ENCODE peak calls at places on chromosomes 5 and 9, in seven cellular contexts. H is lower lobe of right lung, U is pancreas, E is neuronal stem cell, Z is fibroblast of lung, Q is astrocyte, J is ovary. A is an unnamed sample.

GRCh38 chr9:135989722-135990467 is 28.7 kb upstream of the UBAC1 start:
- DNase-seq in H (peak; percentile 62), U (peak; percentile 79), E (no peak), Z (no peak), Q (no peak), J (no peak), A (no peak)

GRCh38 chr9:88740844-88741243 is 205.9 kb downstream of the NXNL2 start:
- DNase-seq in H (no peak), U (no peak), E (no peak), Z (no peak), Q (no peak), J (no peak), A (no peak)

GRCh38 chr5:132498152-132498551 is 7.6 kb upstream of the IRF1 start:
- DNase-seq in H (no peak), U (peak; percentile 74), E (no peak), Z (no peak), Q (peak; percentile 29), J (peak; percentile 53), A (no peak)

GRCh38 chr9:119366909-119367690 is 2.1 kb downstream of the BRINP1 start:
- DNase-seq in H (no peak), U (peak; percentile 50), E (no peak), Z (no peak), Q (no peak), J (no peak), A (no peak)

GRCh38 chr9:18072967-18073366 is 401.0 kb upstream of the ADAMTSL1 start:
- DNase-seq in H (no peak), U (no peak), E (no peak), Z (no peak), Q (no peak), J (no peak), A (no peak)

GRCh38 chr5:112967520-112968083 is 9.0 kb upstream of the DCP2 start:
- DNase-seq in H (no peak), U (no peak), E (no peak), Z (no peak), Q (no peak), J (no peak), A (no peak)

GRCh38 chr9:132239999-132240859 is 78.4 kb downstream of the NTNG2 start:
- DNase-seq in H (peak; percentile 51), U (peak; percentile 78), E (no peak), Z (no peak), Q (no peak), J (peak; percentile 59), A (no peak)

GRCh38 chr9:98374385-98375051 is 119.1 kb upstream of the TBC1D2 start:
- DNase-seq in H (no peak), U (no peak), E (no peak), Z (peak; percentile 89), Q (peak; percentile 92), J (no peak), A (peak; percentile 40)

GRCh38 chr5:75461679-75462078 is 49.8 kb downstream of the CERT1 start:
- DNase-seq in H (no peak), U (no peak), E (no peak), Z (peak; percentile 19), Q (no peak), J (no peak), A (no peak)

GRCh38 chr9:124214596-124215550 is 42.9 kb upstream of the NEK6 start:
- DNase-seq in H (no peak), U (no peak), E (no peak), Z (no peak), Q (no peak), J (no peak), A (no peak)

GRCh38 chr5:78287833-78288232 is 6.7 kb downstream of the AP3B1 start:
- DNase-seq in H (no peak), U (no peak), E (no peak), Z (peak; percentile 64), Q (peak; percentile 80), J (no peak), A (no peak)

GRCh38 chr9:123176230-123176629 is 92.2 kb downstream of the STRBP start:
- DNase-seq in H (no peak), U (no peak), E (no peak), Z (peak; percentile 18), Q (no peak), J (no peak), A (no peak)

GRCh38 chr5:59367791-59368394 is 525.6 kb downstream of the PDE4D start:
- DNase-seq in H (peak; percentile 55), U (no peak), E (peak; percentile 52), Z (peak; percentile 85), Q (peak; percentile 39), J (peak; percentile 48), A (no peak)

DNA sequence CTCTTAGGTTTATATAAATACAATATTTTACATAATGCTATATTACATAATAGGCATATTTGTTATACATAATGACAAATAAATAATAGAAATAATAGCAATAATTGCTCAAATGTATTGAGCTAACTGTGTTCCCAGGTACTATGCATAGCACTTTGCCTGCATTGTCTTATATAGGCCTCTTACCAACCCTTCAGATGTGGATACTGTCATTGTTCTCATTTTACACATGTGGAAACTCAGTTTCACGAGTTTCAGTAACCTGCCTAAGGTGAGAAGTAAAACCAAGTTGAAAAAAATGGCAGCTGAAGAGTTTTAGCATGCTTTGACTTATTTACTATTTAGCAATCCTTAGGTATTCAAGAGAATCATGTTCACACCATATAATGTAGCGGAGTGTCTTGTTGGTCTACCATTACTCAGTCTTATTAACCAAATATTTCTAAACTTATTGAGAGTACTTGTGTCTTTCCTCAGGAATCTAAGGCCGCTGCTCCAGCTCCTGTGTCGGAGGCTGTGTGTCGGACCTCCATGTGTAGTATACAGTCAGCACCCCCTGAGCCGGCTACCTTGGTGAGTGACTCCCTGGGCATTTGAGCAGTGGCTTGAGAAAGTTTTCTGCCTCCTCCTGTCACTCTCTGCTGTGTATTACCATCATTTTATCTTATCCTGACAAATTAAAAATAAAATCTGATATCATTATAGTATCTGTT is 57.5 kb downstream of the ERAP1 start:
- DNase-seq in H (no peak), U (no peak), E (no peak), Z (no peak), Q (no peak), J (no peak), A (no peak)
- H3K4me1 ChIP-seq in H (no peaks in the 10 kb centered on the region), U (no peaks in the 10 kb centered on the region), E (no peaks in the 10 kb centered on the region), Z (no peaks in the 10 kb centered on the region), Q (no peaks in the 10 kb centered on the region), J (no peaks in the 10 kb centered on the region), A (no peaks in the 10 kb centered on the region)

GRCh38 chr5:31193026-31193425 is 460 bp upstream of the CDH6 start:
- DNase-seq in H (no peak), U (no peak), E (no peak), Z (no peak), Q (no peak), J (no peak), A (no peak)
- H3K4me3 ChIP-seq in H (peak overlapping the region; percentile 49), U (no peak overlapping the region), E (peak overlapping the region; percentile 54), Z (peak overlapping the region; percentile 60), Q (peak overlapping the region; percentile 97), J (no peak overlapping the region), A (no peak overlapping the region)

GRCh38 chr9:130104413-130105193 is 50.9 kb downstream of the GPR107 start:
- DNase-seq in H (peak; percentile 3), U (no peak), E (no peak), Z (no peak), Q (no peak), J (no peak), A (no peak)
- H3K36me3 ChIP-seq in H (peaks cover 96% of the 10 kb centered on the region), U (peaks cover 34% of the 10 kb centered on the region), E (peaks cover 85% of the 10 kb centered on the region), Z (peaks cover 18% of the 10 kb centered on the region), Q (peaks cover 36% of the 10 kb centered on the region), J (no peaks in the 10 kb centered on the region), A (no peaks in the 10 kb centered on the region)

DNA sequence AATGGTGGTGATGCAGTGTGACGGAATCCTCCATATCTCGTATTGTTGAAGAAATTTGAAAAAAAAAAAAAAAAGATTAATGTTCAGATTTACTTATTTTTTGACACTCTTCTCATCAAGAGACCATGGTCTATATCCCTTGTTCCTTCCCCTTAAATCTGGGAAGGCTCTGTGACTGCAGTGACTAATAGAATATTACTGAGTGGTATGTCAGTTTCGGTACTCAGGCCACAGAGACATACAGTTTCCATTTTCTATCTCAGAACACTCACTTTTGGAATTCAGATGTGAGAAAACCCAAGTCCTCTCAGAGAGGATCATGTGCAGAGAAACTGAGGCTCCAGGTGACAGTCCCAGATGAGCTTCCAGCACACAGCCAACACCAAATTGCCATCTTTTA is 1193.5 kb downstream of the DTWD2 start:
- DNase-seq in H (no peak), U (no peak), E (no peak), Z (no peak), Q (no peak), J (no peak), A (no peak)
- H3K4me1 ChIP-seq in H (no peaks in the 10 kb centered on the region), U (no peaks in the 10 kb centered on the region), E (no peaks in the 10 kb centered on the region), Z (no peaks in the 10 kb centered on the region), Q (no peaks in the 10 kb centered on the region), J (no peaks in the 10 kb centered on the region), A (no peaks in the 10 kb centered on the region)